ENCODE peak calls at places on chromosomes 3 and 15, in four cellular contexts. D is mucosa of descending colon, P is IMR-90, R is brain microvascular endothelial cell. C is an unnamed sample.

GRCh38 chr3:159169828-159170227 is 368.0 kb downstream of the MFSD1 start:
- DNase-seq in P (peak; percentile 53), R (peak; percentile 53), D (no peak), C (no peak)

GRCh38 chr15:91632176-91632575 is 221.3 kb upstream of the SLCO3A1 start:
- DNase-seq in P (no peak), R (no peak), D (no peak), C (no peak)

GRCh38 chr3:94794563-94794962 is 731.7 kb downstream of the NSUN3 start:
- DNase-seq in D (no peak), R (no peak), P (no peak), C (no peak)

GRCh38 chr3:19885468-19885867 is 48.5 kb downstream of the EFHB start:
- DNase-seq in P (peak; percentile 41), D (no peak), R (peak; percentile 6), C (no peak)

GRCh38 chr3:65448120-65448519 is 590.6 kb downstream of the MAGI1 start:
- DNase-seq in R (no peak), P (no peak), D (no peak), C (no peak)

GRCh38 chr15:51883436-51883835 is 54.0 kb downstream of the TMOD3 start:
- DNase-seq in R (peak; percentile 45), D (no peak), P (peak; percentile 75), C (no peak)

GRCh38 chr3:42503251-42503924 is 945 bp downstream of the VIPR1 start:
- DNase-seq in D (no peak), P (no peak), R (no peak), C (peak; percentile 3)

GRCh38 chr3:134625885-134626741 is 24.7 kb downstream of the KY start:
- DNase-seq in R (no peak), D (no peak), P (no peak), C (no peak)

DNA sequence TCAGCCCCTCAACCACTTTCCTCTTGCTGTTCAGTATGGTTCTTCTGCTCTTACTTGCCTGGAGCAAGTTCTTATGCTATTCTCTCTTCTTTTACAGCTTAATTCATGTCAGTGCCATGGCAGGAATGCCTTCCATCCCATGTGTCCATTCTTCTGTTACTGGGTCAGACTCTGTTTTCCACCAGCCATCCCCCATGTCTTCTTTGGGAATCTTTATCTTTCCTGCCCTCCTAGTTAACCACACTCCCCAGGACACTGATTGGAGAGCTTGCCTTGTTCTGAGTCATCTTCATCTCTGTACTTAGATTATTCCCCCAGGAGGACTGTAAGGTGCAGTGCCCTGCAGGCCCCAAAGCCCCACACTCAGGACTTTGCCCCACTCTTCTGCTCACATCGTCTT is 3.5 kb downstream of the ABHD17C start:
- DNase-seq in P (peak; percentile 42), R (peak; percentile 32), D (no peak), C (no peak)
- H3K4me3 ChIP-seq in P (no peak overlapping the region), R (no peak overlapping the region), D (no peak overlapping the region), C (no peak overlapping the region)

GRCh38 chr3:11717301-11717700 is 73.6 kb upstream of the VGLL4 start:
- DNase-seq in D (no peak), P (peak; percentile 39), R (peak; percentile 11), C (no peak)
- H3K4me3 ChIP-seq in D (no peak overlapping the region), P (no peak overlapping the region), R (no peak overlapping the region), C (no peak overlapping the region)

GRCh38 chr3:10992017-10992945 is at the start of gene SLC6A1:
- DNase-seq in D (no peak), P (no peak), R (no peak), C (no peak)

GRCh38 chr3:10992946-10993728 is 589 bp downstream of the SLC6A1 start:
- DNase-seq in P (no peak), D (no peak), R (no peak), C (no peak)

GRCh38 chr3:10995871-10996270 is 3.3 kb downstream of the SLC6A1 start:
- DNase-seq in R (no peak), D (no peak), P (no peak), C (no peak)

GRCh38 chr3:10994311-10994710 is 1.8 kb downstream of the SLC6A1 start:
- DNase-seq in R (no peak), P (no peak), D (no peak), C (no peak)

DNA sequence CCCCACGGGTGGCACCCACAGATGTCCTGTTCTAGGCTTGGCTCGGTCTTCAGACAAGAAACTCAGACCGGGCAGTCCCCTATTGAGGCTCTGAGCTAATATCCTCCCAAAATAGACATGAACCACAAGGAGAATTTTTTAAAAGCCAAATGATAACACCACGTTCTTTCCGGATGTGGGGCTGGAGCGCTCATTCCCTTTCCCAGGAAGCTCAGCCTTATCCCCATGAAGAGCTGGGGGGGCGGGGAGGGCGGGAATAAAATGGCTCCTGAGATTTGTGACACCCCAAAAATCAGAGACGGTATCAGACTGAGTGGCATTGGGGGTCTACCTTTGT is 1.1 kb downstream of the SLC6A1 start:
- DNase-seq in R (no peak), D (no peak), P (no peak), C (no peak)
- H3K4me3 ChIP-seq in R (no peak overlapping the region), D (no peak overlapping the region), P (no peak overlapping the region), C (no peak overlapping the region)

GRCh38 chr15:32718082-32718821 is 448 bp downstream of the GREM1 start:
- DNase-seq in P (no peak), D (peak; percentile 49), R (no peak), C (peak; percentile 21)
- H3K4me3 ChIP-seq in P (peak overlapping the region; percentile 84), D (no peak overlapping the region), R (peak overlapping the region; percentile 98), C (no peak overlapping the region)

GRCh38 chr3:123168605-123169004 is 33.1 kb upstream of the SEC22A start:
- DNase-seq in R (no peak), D (no peak), P (no peak), C (no peak)
- H3K4me3 ChIP-seq in R (no peak overlapping the region), D (no peak overlapping the region), P (no peak overlapping the region), C (no peak overlapping the region)

C was measured in body of pancreas.